ENCODE peak calls at places on chromosome 5, in six cellular contexts. One of them, this sample, is unnamed.

GRCh38 chr5:53479045-53479655 is 1.3 kb upstream of the FST start:
- DNase-seq in sigmoid colon: no peak
- DNase-seq in GM12878: no peak
- DNase-seq in SK-N-SH: peak; percentile 38
- DNase-seq in transverse colon: no peak
- DNase-seq in suprapubic skin: no peak
- DNase-seq in this sample: no peak

GRCh38 chr5:113140837-113141661 is 164.5 kb downstream of the DCP2 start:
- DNase-seq in sigmoid colon: peak; percentile 79
- DNase-seq in GM12878: no peak
- DNase-seq in SK-N-SH: no peak
- DNase-seq in transverse colon: no peak
- DNase-seq in suprapubic skin: no peak
- DNase-seq in this sample: no peak

GRCh38 chr5:141742866-141743651 is 61.0 kb upstream of the ARAP3 start:
- DNase-seq in sigmoid colon: no peak
- DNase-seq in GM12878: no peak
- DNase-seq in SK-N-SH: no peak
- DNase-seq in transverse colon: no peak
- DNase-seq in suprapubic skin: no peak
- DNase-seq in this sample: no peak

GRCh38 chr5:104452554-104452953 is 890.0 kb upstream of the NUDT12 start:
- DNase-seq in sigmoid colon: no peak
- DNase-seq in GM12878: no peak
- DNase-seq in SK-N-SH: no peak
- DNase-seq in transverse colon: no peak
- DNase-seq in suprapubic skin: no peak
- DNase-seq in this sample: no peak

GRCh38 chr5:115949096-115949495 is 13.2 kb upstream of the LVRN start:
- DNase-seq in sigmoid colon: no peak
- DNase-seq in GM12878: no peak
- DNase-seq in SK-N-SH: no peak
- DNase-seq in transverse colon: no peak
- DNase-seq in suprapubic skin: no peak
- DNase-seq in this sample: no peak

GRCh38 chr5:5658226-5658625 is 235.7 kb downstream of the ICE1 start:
- DNase-seq in sigmoid colon: peak; percentile 75
- DNase-seq in GM12878: peak; percentile 3
- DNase-seq in SK-N-SH: no peak
- DNase-seq in transverse colon: peak; percentile 16
- DNase-seq in suprapubic skin: no peak
- DNase-seq in this sample: no peak

GRCh38 chr5:32285489-32286138 is 27.1 kb downstream of the MTMR12 start:
- DNase-seq in sigmoid colon: no peak
- DNase-seq in GM12878: no peak
- DNase-seq in SK-N-SH: no peak
- DNase-seq in transverse colon: no peak
- DNase-seq in suprapubic skin: no peak
- DNase-seq in this sample: no peak

GRCh38 chr5:29162297-29162696 is 2031.2 kb upstream of the CDH6 start:
- DNase-seq in sigmoid colon: no peak
- DNase-seq in GM12878: no peak
- DNase-seq in SK-N-SH: no peak
- DNase-seq in transverse colon: no peak
- DNase-seq in suprapubic skin: no peak
- DNase-seq in this sample: no peak

GRCh38 chr5:158938181-158938580 is 161.5 kb downstream of the EBF1 start:
- DNase-seq in sigmoid colon: no peak
- DNase-seq in GM12878: no peak
- DNase-seq in SK-N-SH: no peak
- DNase-seq in transverse colon: no peak
- DNase-seq in suprapubic skin: no peak
- DNase-seq in this sample: no peak

GRCh38 chr5:41747291-41747690 is 122.9 kb downstream of the OXCT1 start:
- DNase-seq in sigmoid colon: no peak
- DNase-seq in GM12878: no peak
- DNase-seq in SK-N-SH: peak; percentile 11
- DNase-seq in transverse colon: no peak
- DNase-seq in suprapubic skin: no peak
- DNase-seq in this sample: no peak

GRCh38 chr5:151222769-151223446 is 984 bp downstream of the CCDC69 start:
- DNase-seq in sigmoid colon: peak; percentile 88
- DNase-seq in GM12878: no peak
- DNase-seq in SK-N-SH: no peak
- DNase-seq in transverse colon: peak; percentile 69
- DNase-seq in suprapubic skin: no peak
- DNase-seq in this sample: peak; percentile 87

GRCh38 chr5:113166710-113167366 is 190.2 kb downstream of the DCP2 start:
- DNase-seq in sigmoid colon: no peak
- DNase-seq in GM12878: no peak
- DNase-seq in SK-N-SH: no peak
- DNase-seq in transverse colon: no peak
- DNase-seq in suprapubic skin: no peak
- DNase-seq in this sample: no peak

GRCh38 chr5:76733049-76733417 is 17.1 kb downstream of the F2R start:
- DNase-seq in sigmoid colon: no peak
- DNase-seq in GM12878: peak; percentile 96
- DNase-seq in SK-N-SH: no peak
- DNase-seq in transverse colon: peak; percentile 47
- DNase-seq in suprapubic skin: no peak
- DNase-seq in this sample: peak; percentile 24

GRCh38 chr5:1668141-1668721 is 131.4 kb downstream of the MRPL36 start:
- DNase-seq in sigmoid colon: no peak
- DNase-seq in GM12878: no peak
- DNase-seq in SK-N-SH: peak; percentile 15
- DNase-seq in transverse colon: no peak
- DNase-seq in suprapubic skin: no peak
- DNase-seq in this sample: peak; percentile 62

GRCh38 chr5:37767961-37768360 is 71.9 kb downstream of the GDNF start:
- DNase-seq in sigmoid colon: no peak
- DNase-seq in GM12878: no peak
- DNase-seq in SK-N-SH: no peak
- DNase-seq in transverse colon: no peak
- DNase-seq in suprapubic skin: no peak
- DNase-seq in this sample: no peak

GRCh38 chr5:126031989-126032716 is 391.1 kb upstream of the GRAMD2B start:
- DNase-seq in sigmoid colon: no peak
- DNase-seq in GM12878: no peak
- DNase-seq in SK-N-SH: no peak
- DNase-seq in transverse colon: no peak
- DNase-seq in suprapubic skin: no peak
- DNase-seq in this sample: no peak

GRCh38 chr5:142175461-142176142 is 67.0 kb downstream of the NDFIP1 start:
- DNase-seq in sigmoid colon: no peak
- DNase-seq in GM12878: no peak
- DNase-seq in SK-N-SH: no peak
- DNase-seq in transverse colon: no peak
- DNase-seq in suprapubic skin: no peak
- DNase-seq in this sample: no peak

GRCh38 chr5:142601432-142601831 is 84.5 kb downstream of the FGF1 start:
- DNase-seq in sigmoid colon: no peak
- DNase-seq in GM12878: no peak
- DNase-seq in SK-N-SH: no peak
- DNase-seq in transverse colon: no peak
- DNase-seq in suprapubic skin: no peak
- DNase-seq in this sample: no peak

GRCh38 chr5:101045689-101046088 is 142.6 kb upstream of the ST8SIA4 start:
- DNase-seq in sigmoid colon: no peak
- DNase-seq in GM12878: no peak
- DNase-seq in SK-N-SH: no peak
- DNase-seq in transverse colon: no peak
- DNase-seq in suprapubic skin: no peak
- DNase-seq in this sample: no peak

GRCh38 chr5:176501333-176501732 is 35.9 kb downstream of the RNF44 start:
- DNase-seq in sigmoid colon: no peak
- DNase-seq in GM12878: no peak
- DNase-seq in SK-N-SH: no peak
- DNase-seq in transverse colon: no peak
- DNase-seq in suprapubic skin: no peak
- DNase-seq in this sample: no peak

GRCh38 chr5:176499273-176499672 is 37.9 kb downstream of the RNF44 start:
- DNase-seq in sigmoid colon: no peak
- DNase-seq in GM12878: no peak
- DNase-seq in SK-N-SH: no peak
- DNase-seq in transverse colon: no peak
- DNase-seq in suprapubic skin: no peak
- DNase-seq in this sample: no peak

GRCh38 chr5:176492431-176492830 is 44.2 kb downstream of the FAF2 start:
- DNase-seq in sigmoid colon: no peak
- DNase-seq in GM12878: no peak
- DNase-seq in SK-N-SH: no peak
- DNase-seq in transverse colon: no peak
- DNase-seq in suprapubic skin: no peak
- DNase-seq in this sample: no peak

GRCh38 chr5:176500511-176500910 is 36.7 kb downstream of the RNF44 start:
- DNase-seq in sigmoid colon: no peak
- DNase-seq in GM12878: no peak
- DNase-seq in SK-N-SH: no peak
- DNase-seq in transverse colon: no peak
- DNase-seq in suprapubic skin: no peak
- DNase-seq in this sample: no peak

DNA sequence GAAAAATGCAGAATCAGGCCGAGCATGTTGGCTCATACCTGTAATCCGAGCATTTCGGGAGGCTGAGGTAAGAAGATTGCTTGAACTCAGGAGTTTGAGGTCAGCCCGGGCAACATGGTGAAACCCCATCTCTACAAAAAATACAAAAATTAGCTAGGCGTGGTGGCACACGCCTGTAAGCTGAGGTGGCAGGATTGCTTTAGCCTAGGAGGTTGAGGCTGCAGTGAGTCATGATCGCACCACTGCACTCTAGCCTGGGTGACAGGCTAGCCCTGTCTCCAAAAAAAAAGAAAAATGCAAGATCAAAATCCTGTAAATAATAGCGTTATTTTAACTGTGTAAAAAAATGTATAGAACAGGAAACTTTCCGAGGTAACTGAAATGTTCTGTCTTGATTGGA is 39.4 kb downstream of the RNF44 start:
- DNase-seq in sigmoid colon: no peak
- DNase-seq in GM12878: no peak
- DNase-seq in SK-N-SH: no peak
- DNase-seq in transverse colon: no peak
- DNase-seq in suprapubic skin: no peak
- DNase-seq in this sample: no peak
- H3K27ac ChIP-seq in sigmoid colon: no peak overlapping the region
- H3K27ac ChIP-seq in GM12878: no peak overlapping the region
- H3K27ac ChIP-seq in SK-N-SH: no peak overlapping the region
- H3K27ac ChIP-seq in transverse colon: no peak overlapping the region
- H3K27ac ChIP-seq in suprapubic skin: no peak overlapping the region
- H3K27ac ChIP-seq in this sample: no peak overlapping the region

GRCh38 chr5:139662617-139663016 is 14.5 kb downstream of the CXXC5 start:
- DNase-seq in sigmoid colon: no peak
- DNase-seq in GM12878: no peak
- DNase-seq in SK-N-SH: no peak
- DNase-seq in transverse colon: no peak
- DNase-seq in suprapubic skin: no peak
- DNase-seq in this sample: no peak

GRCh38 chr5:139660105-139660915 is 12.2 kb downstream of the CXXC5 start:
- DNase-seq in sigmoid colon: peak; percentile 92
- DNase-seq in GM12878: no peak
- DNase-seq in SK-N-SH: peak; percentile 81
- DNase-seq in transverse colon: peak; percentile 82
- DNase-seq in suprapubic skin: no peak
- DNase-seq in this sample: peak; percentile 90

GRCh38 chr5:139659673-139660072 is 11.5 kb downstream of the CXXC5 start:
- DNase-seq in sigmoid colon: no peak
- DNase-seq in GM12878: no peak
- DNase-seq in SK-N-SH: no peak
- DNase-seq in transverse colon: no peak
- DNase-seq in suprapubic skin: no peak
- DNase-seq in this sample: no peak

GRCh38 chr5:139663207-139663606 is 15.1 kb downstream of the CXXC5 start:
- DNase-seq in sigmoid colon: no peak
- DNase-seq in GM12878: no peak
- DNase-seq in SK-N-SH: no peak
- DNase-seq in transverse colon: no peak
- DNase-seq in suprapubic skin: no peak
- DNase-seq in this sample: no peak

GRCh38 chr5:139660916-139661814 is 13.0 kb downstream of the CXXC5 start:
- DNase-seq in sigmoid colon: peak; percentile 97
- DNase-seq in GM12878: no peak
- DNase-seq in SK-N-SH: peak; percentile 84
- DNase-seq in transverse colon: peak; percentile 76
- DNase-seq in suprapubic skin: peak; percentile 96
- DNase-seq in this sample: peak; percentile 93
- TF ChIP-seq POLR2AphosphoS5 in sigmoid colon: peak; percentile 47
- TF ChIP-seq POLR2AphosphoS5 in GM12878: no peak
- TF ChIP-seq POLR2AphosphoS5 in SK-N-SH: peak; percentile 41
- TF ChIP-seq POLR2AphosphoS5 in transverse colon: peak; percentile 57
- TF ChIP-seq POLR2AphosphoS5 in suprapubic skin: peak; percentile 73
- TF ChIP-seq POLR2AphosphoS5 in this sample: peak; percentile 60

DNA sequence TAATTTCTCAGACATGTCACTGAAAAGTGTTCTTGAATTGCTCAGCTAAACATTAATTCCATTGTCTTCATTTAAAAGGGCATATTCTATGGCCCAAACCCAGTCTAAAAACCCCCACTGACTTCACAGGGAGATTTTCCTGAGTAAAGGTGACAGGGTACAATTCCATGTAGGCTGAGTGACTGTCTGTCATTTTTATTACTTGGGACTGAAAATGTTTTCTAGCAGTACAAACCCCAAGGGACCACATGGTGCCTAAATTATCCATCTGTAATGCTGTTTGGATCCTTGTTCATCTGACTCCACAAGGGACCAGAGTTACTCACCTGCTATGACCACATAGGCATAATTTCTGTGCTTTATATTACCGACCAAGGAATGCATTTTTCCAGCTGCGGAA is 349.1 kb downstream of the ZNF608 start:
- DNase-seq in sigmoid colon: no peak
- DNase-seq in GM12878: no peak
- DNase-seq in SK-N-SH: no peak
- DNase-seq in transverse colon: no peak
- DNase-seq in suprapubic skin: no peak
- DNase-seq in this sample: no peak
- TF ChIP-seq EP300 in sigmoid colon: no peak
- TF ChIP-seq EP300 in GM12878: no peak
- TF ChIP-seq EP300 in SK-N-SH: no peak
- TF ChIP-seq EP300 in transverse colon: no peak
- TF ChIP-seq EP300 in suprapubic skin: no peak
- TF ChIP-seq EP300 in this sample: no peak

GRCh38 chr5:172904643-172905345 is 54.4 kb upstream of the RPL26L1 start:
- DNase-seq in sigmoid colon: peak; percentile 96
- DNase-seq in GM12878: no peak
- DNase-seq in SK-N-SH: peak; percentile 58
- DNase-seq in transverse colon: peak; percentile 89
- DNase-seq in suprapubic skin: peak; percentile 85
- DNase-seq in this sample: peak; percentile 86

GRCh38 chr5:172903790-172904189 is 55.4 kb upstream of the RPL26L1 start:
- DNase-seq in sigmoid colon: peak; percentile 88
- DNase-seq in GM12878: no peak
- DNase-seq in SK-N-SH: peak; percentile 39
- DNase-seq in transverse colon: peak; percentile 75
- DNase-seq in suprapubic skin: no peak
- DNase-seq in this sample: peak; percentile 69

GRCh38 chr5:172905346-172905756 is 53.9 kb upstream of the RPL26L1 start:
- DNase-seq in sigmoid colon: peak; percentile 73
- DNase-seq in GM12878: no peak
- DNase-seq in SK-N-SH: no peak
- DNase-seq in transverse colon: no peak
- DNase-seq in suprapubic skin: no peak
- DNase-seq in this sample: no peak

GRCh38 chr5:172902497-172903472 is 56.4 kb upstream of the RPL26L1 start:
- DNase-seq in sigmoid colon: peak; percentile 97
- DNase-seq in GM12878: no peak
- DNase-seq in SK-N-SH: peak; percentile 72
- DNase-seq in transverse colon: peak; percentile 78
- DNase-seq in suprapubic skin: no peak
- DNase-seq in this sample: peak; percentile 83

GRCh38 chr5:172904312-172904642 is 54.9 kb upstream of the RPL26L1 start:
- DNase-seq in sigmoid colon: no peak
- DNase-seq in GM12878: no peak
- DNase-seq in SK-N-SH: no peak
- DNase-seq in transverse colon: no peak
- DNase-seq in suprapubic skin: no peak
- DNase-seq in this sample: no peak
- H3K27ac ChIP-seq in sigmoid colon: peak overlapping the region; percentile 88
- H3K27ac ChIP-seq in GM12878: no peak overlapping the region
- H3K27ac ChIP-seq in SK-N-SH: peak overlapping the region; percentile 100
- H3K27ac ChIP-seq in transverse colon: peak overlapping the region; percentile 95
- H3K27ac ChIP-seq in suprapubic skin: peak overlapping the region; percentile 94
- H3K27ac ChIP-seq in this sample: peak overlapping the region; percentile 82

This sample was measured in upper lobe of left lung.